ENCODE peak calls at places on chromosomes 12 and 14, in seven cellular contexts. One of them, this sample, is unnamed.

GRCh38 chr12:93924367-93924766 is 224.0 kb upstream of the PLXNC1 start:
- ATAC-seq in left lung: no peak
- ATAC-seq in left ventricle myocardium superior: no peak
- ATAC-seq in heart right ventricle: no peak
- ATAC-seq in body of pancreas: no peak
- ATAC-seq in sciatic nerve: no peak
- ATAC-seq in activated CD4-positive, alpha-beta T cell treated with anti-CD3 and anti-CD28 coated beads for 36 hours: no peak
- ATAC-seq in this sample: no peak

GRCh38 chr14:34944744-34945143 is 38.0 kb upstream of the SRP54 start:
- ATAC-seq in left lung: no peak
- ATAC-seq in left ventricle myocardium superior: no peak
- ATAC-seq in heart right ventricle: no peak
- ATAC-seq in body of pancreas: no peak
- ATAC-seq in sciatic nerve: no peak
- ATAC-seq in activated CD4-positive, alpha-beta T cell treated with anti-CD3 and anti-CD28 coated beads for 36 hours: no peak
- ATAC-seq in this sample: no peak

GRCh38 chr14:60275932-60276331 is 26.9 kb downstream of the PPM1A start:
- ATAC-seq in left lung: no peak
- ATAC-seq in left ventricle myocardium superior: no peak
- ATAC-seq in heart right ventricle: no peak
- ATAC-seq in body of pancreas: no peak
- ATAC-seq in sciatic nerve: no peak
- ATAC-seq in activated CD4-positive, alpha-beta T cell treated with anti-CD3 and anti-CD28 coated beads for 36 hours: no peak
- ATAC-seq in this sample: no peak

GRCh38 chr12:10101042-10101579 is 2.3 kb upstream of the CLEC1A start:
- ATAC-seq in left lung: peak; percentile 42
- ATAC-seq in left ventricle myocardium superior: peak; percentile 53
- ATAC-seq in heart right ventricle: peak; percentile 26
- ATAC-seq in body of pancreas: no peak
- ATAC-seq in sciatic nerve: peak; percentile 78
- ATAC-seq in activated CD4-positive, alpha-beta T cell treated with anti-CD3 and anti-CD28 coated beads for 36 hours: no peak
- ATAC-seq in this sample: peak; percentile 53

GRCh38 chr12:92955997-92956663 is 27.0 kb upstream of the EEA1 start:
- ATAC-seq in left lung: peak; percentile 43
- ATAC-seq in left ventricle myocardium superior: no peak
- ATAC-seq in heart right ventricle: no peak
- ATAC-seq in body of pancreas: no peak
- ATAC-seq in sciatic nerve: no peak
- ATAC-seq in activated CD4-positive, alpha-beta T cell treated with anti-CD3 and anti-CD28 coated beads for 36 hours: no peak
- ATAC-seq in this sample: no peak

GRCh38 chr14:55051165-55051425 is 352 bp upstream of the MAPK1IP1L start:
- ATAC-seq in left lung: no peak
- ATAC-seq in left ventricle myocardium superior: no peak
- ATAC-seq in heart right ventricle: no peak
- ATAC-seq in body of pancreas: no peak
- ATAC-seq in sciatic nerve: no peak
- ATAC-seq in activated CD4-positive, alpha-beta T cell treated with anti-CD3 and anti-CD28 coated beads for 36 hours: no peak
- ATAC-seq in this sample: no peak

GRCh38 chr14:65879218-65880009 is 466.9 kb downstream of the FUT8 start:
- ATAC-seq in left lung: peak; percentile 87
- ATAC-seq in left ventricle myocardium superior: no peak
- ATAC-seq in heart right ventricle: no peak
- ATAC-seq in body of pancreas: no peak
- ATAC-seq in sciatic nerve: no peak
- ATAC-seq in activated CD4-positive, alpha-beta T cell treated with anti-CD3 and anti-CD28 coated beads for 36 hours: peak; percentile 94
- ATAC-seq in this sample: no peak

GRCh38 chr12:24109381-24110039 is 160.0 kb upstream of the SOX5 start:
- ATAC-seq in left lung: peak; percentile 34
- ATAC-seq in left ventricle myocardium superior: no peak
- ATAC-seq in heart right ventricle: no peak
- ATAC-seq in body of pancreas: no peak
- ATAC-seq in sciatic nerve: no peak
- ATAC-seq in activated CD4-positive, alpha-beta T cell treated with anti-CD3 and anti-CD28 coated beads for 36 hours: no peak
- ATAC-seq in this sample: no peak

GRCh38 chr12:124506832-124507153 is 60.6 kb downstream of the NCOR2 start:
- ATAC-seq in left lung: peak; percentile 61
- ATAC-seq in left ventricle myocardium superior: no peak
- ATAC-seq in heart right ventricle: no peak
- ATAC-seq in body of pancreas: no peak
- ATAC-seq in sciatic nerve: no peak
- ATAC-seq in activated CD4-positive, alpha-beta T cell treated with anti-CD3 and anti-CD28 coated beads for 36 hours: no peak
- ATAC-seq in this sample: no peak

This sample was measured in gastroesophageal sphincter.